ENCODE peak calls at places on chromosomes 7 and 10, in nine cellular contexts. C, X, F, A, E, G, J, U and S are unnamed samples.

GRCh38 chr10:133280391-133281059 is 3.9 kb upstream of the ADAM8 start:
- DNase-seq in C (no peak), X (no peak), F (no peak), A (no peak), E (no peak), G (no peak), J (no peak), U (no peak), S (no peak)

GRCh38 chr10:5862360-5862929 is 27.2 kb downstream of the ANKRD16 start:
- DNase-seq in C (no peak), X (no peak), F (no peak), A (no peak), E (no peak), G (peak; percentile 97), J (no peak), U (no peak), S (no peak)

GRCh38 chr7:64959072-64959747 is 31.6 kb downstream of the ZNF117 start:
- DNase-seq in C (no peak), X (peak; percentile 78), F (no peak), A (no peak), E (no peak), G (no peak), J (no peak), U (no peak), S (no peak)

GRCh38 chr7:104625956-104626355 is 297.6 kb downstream of the LHFPL3 start:
- DNase-seq in C (no peak), X (no peak), F (no peak), A (no peak), E (no peak), G (no peak), J (no peak), U (no peak), S (no peak)

GRCh38 chr10:63710703-63711102 is 189.5 kb downstream of the REEP3 start:
- DNase-seq in C (no peak), X (no peak), F (no peak), A (no peak), E (no peak), G (peak; percentile 15), J (no peak), U (no peak), S (no peak)

GRCh38 chr7:136857573-136857972 is 10.9 kb upstream of the CHRM2 start:
- DNase-seq in C (no peak), X (no peak), F (no peak), A (peak; percentile 24), E (no peak), G (no peak), J (no peak), U (peak; percentile 9), S (no peak)

GRCh38 chr7:127821146-127821545 is 169.2 kb downstream of the SND1 start:
- DNase-seq in C (no peak), X (no peak), F (no peak), A (no peak), E (no peak), G (no peak), J (no peak), U (no peak), S (no peak)

GRCh38 chr7:47153571-47153970 is 428.3 kb downstream of the TNS3 start:
- DNase-seq in C (no peak), X (no peak), F (no peak), A (peak; percentile 13), E (no peak), G (no peak), J (no peak), U (no peak), S (no peak)

GRCh38 chr7:94449151-94449725 is 54.5 kb downstream of the COL1A2 start:
- DNase-seq in C (no peak), X (peak; percentile 27), F (peak; percentile 6), A (no peak), E (no peak), G (peak; percentile 60), J (peak; percentile 25), U (peak; percentile 11), S (no peak)

GRCh38 chr10:3045471-3046209 is 21.7 kb upstream of the PFKP start:
- DNase-seq in C (no peak), X (no peak), F (peak; percentile 81), A (peak; percentile 89), E (no peak), G (no peak), J (no peak), U (peak; percentile 50), S (peak; percentile 59)

GRCh38 chr10:79267449-79267848 is 79.8 kb upstream of the PPIF start:
- DNase-seq in C (no peak), X (no peak), F (no peak), A (no peak), E (no peak), G (peak; percentile 69), J (no peak), U (no peak), S (no peak)

GRCh38 chr7:144821069-144821468 is 14.8 kb downstream of the TPK1 start:
- DNase-seq in C (no peak), X (peak; percentile 2), F (no peak), A (no peak), E (no peak), G (peak; percentile 35), J (no peak), U (no peak), S (no peak)

GRCh38 chr7:50631100-50631499 is 65.9 kb upstream of the DDC start:
- DNase-seq in C (no peak), X (no peak), F (no peak), A (no peak), E (no peak), G (no peak), J (no peak), U (no peak), S (no peak)

GRCh38 chr10:119238577-119238976 is 31.2 kb downstream of the GRK5 start:
- DNase-seq in C (no peak), X (no peak), F (no peak), A (peak; percentile 26), E (no peak), G (no peak), J (no peak), U (no peak), S (no peak)

GRCh38 chr10:132446661-132447445 is 49.9 kb downstream of the PWWP2B start:
- DNase-seq in C (no peak), X (no peak), F (peak; percentile 40), A (no peak), E (peak; percentile 54), G (peak; percentile 42), J (peak; percentile 55), U (peak; percentile 87), S (peak; percentile 84)

GRCh38 chr7:151012921-151013347 is 11.4 kb downstream of the ATG9B start:
- DNase-seq in C (no peak), X (no peak), F (no peak), A (no peak), E (no peak), G (no peak), J (peak; percentile 25), U (peak; percentile 7), S (no peak)

GRCh38 chr10:118769898-118770600 is 15.3 kb upstream of the CACUL1 start:
- DNase-seq in C (no peak), X (no peak), F (no peak), A (no peak), E (no peak), G (no peak), J (no peak), U (no peak), S (no peak)

GRCh38 chr10:103493911-103494877 is 689 bp downstream of the NEURL1 start:
- DNase-seq in C (no peak), X (no peak), F (no peak), A (no peak), E (peak; percentile 42), G (no peak), J (no peak), U (no peak), S (no peak)

GRCh38 chr7:34849163-34849960 is 187.9 kb downstream of the DPY19L1 start:
- DNase-seq in C (no peak), X (no peak), F (peak; percentile 38), A (peak; percentile 9), E (no peak), G (no peak), J (no peak), U (peak; percentile 41), S (no peak)

GRCh38 chr10:1643161-1643910 is 94.0 kb downstream of the ADARB2 start:
- DNase-seq in C (no peak), X (no peak), F (peak; percentile 12), A (no peak), E (no peak), G (peak; percentile 80), J (no peak), U (no peak), S (no peak)

GRCh38 chr7:41047789-41048191 is 655.1 kb downstream of the INHBA start:
- DNase-seq in C (no peak), X (no peak), F (no peak), A (peak; percentile 48), E (no peak), G (no peak), J (no peak), U (no peak), S (no peak)

GRCh38 chr10:24908793-24909423 is 43.5 kb downstream of the PRTFDC1 start:
- DNase-seq in C (no peak), X (no peak), F (no peak), A (peak; percentile 80), E (no peak), G (no peak), J (no peak), U (peak; percentile 26), S (no peak)

GRCh38 chr10:101710064-101710695 is 15.2 kb upstream of the FBXW4 start:
- DNase-seq in C (no peak), X (no peak), F (no peak), A (peak; percentile 6), E (no peak), G (no peak), J (no peak), U (no peak), S (no peak)

GRCh38 chr7:26658698-26659084 is 205.7 kb downstream of the SKAP2 start:
- DNase-seq in C (no peak), X (no peak), F (no peak), A (no peak), E (no peak), G (no peak), J (no peak), U (no peak), S (no peak)

GRCh38 chr10:51010977-51011376 is 63.3 kb upstream of the PRKG1 start:
- DNase-seq in C (no peak), X (no peak), F (no peak), A (no peak), E (no peak), G (peak; percentile 41), J (peak; percentile 20), U (peak; percentile 39), S (no peak)

GRCh38 chr7:155257482-155258232 is 40.0 kb upstream of the INSIG1 start:
- DNase-seq in C (no peak), X (peak; percentile 85), F (no peak), A (peak; percentile 75), E (no peak), G (no peak), J (no peak), U (no peak), S (peak; percentile 68)

GRCh38 chr7:16071246-16071857 is 350.0 kb downstream of the CRPPA start:
- DNase-seq in C (no peak), X (peak; percentile 11), F (peak; percentile 30), A (peak; percentile 25), E (no peak), G (peak; percentile 59), J (peak; percentile 29), U (peak; percentile 72), S (no peak)

GRCh38 chr10:119029613-119030420 is at the start of gene NANOS1:
- DNase-seq in C (no peak), X (no peak), F (peak; percentile 48), A (peak; percentile 15), E (peak; percentile 10), G (no peak), J (peak; percentile 2), U (no peak), S (no peak)

GRCh38 chr7:41010418-41010817 is 692.5 kb downstream of the INHBA start:
- DNase-seq in C (no peak), X (no peak), F (no peak), A (no peak), E (no peak), G (no peak), J (no peak), U (no peak), S (no peak)

GRCh38 chr7:70681847-70682350 is 450.0 kb upstream of the GALNT17 start:
- DNase-seq in C (no peak), X (no peak), F (no peak), A (no peak), E (no peak), G (peak; percentile 79), J (no peak), U (no peak), S (no peak)

GRCh38 chr10:23073527-23073926 is 21.9 kb upstream of the MSRB2 start:
- DNase-seq in C (no peak), X (no peak), F (no peak), A (no peak), E (no peak), G (no peak), J (no peak), U (no peak), S (no peak)